ENCODE peak calls at places on chromosomes 16 and 17, in six cellular contexts. U, K, Z, N, D and W are unnamed samples.

GRCh38 chr16:83113317-83113716 is 486.5 kb downstream of the CDH13 start:
- DNase-seq in D (no peak), K (no peak), U (no peak), Z (no peak), N (peak), W (no peak)

GRCh38 chr16:87964049-87964448 is 12.8 kb downstream of the BANP start:
- DNase-seq in Z (no peak), D (peak), K (no peak), U (no peak), N (no peak), W (no peak)

GRCh38 chr17:35743911-35744328 is 9.1 kb downstream of the GAS2L2 start:
- DNase-seq in U (no peak), D (peak), Z (no peak), K (no peak), N (peak), W (no peak)

GRCh38 chr16:72467157-72467759 is 295.3 kb upstream of the PMFBP1 start:
- DNase-seq in N (peak), K (peak), D (peak), Z (no peak), U (no peak), W (peak)

GRCh38 chr16:14378684-14379467 is 251.2 kb downstream of the PARN start:
- DNase-seq in N (peak), K (no peak), Z (no peak), U (no peak), D (peak), W (no peak)

GRCh38 chr17:79650861-79651260 is 40.0 kb upstream of the RBFOX3 start:
- DNase-seq in K (no peak), D (no peak), U (no peak), Z (peak), N (no peak), W (no peak)

GRCh38 chr16:86156155-86156554 is 257.2 kb downstream of the IRF8 start:
- DNase-seq in N (no peak), K (no peak), Z (no peak), D (no peak), U (no peak), W (no peak)

GRCh38 chr17:57097832-57098421 is 12.9 kb downstream of the AKAP1 start:
- DNase-seq in U (peak), K (no peak), N (peak), Z (peak), D (peak), W (peak)

GRCh38 chr16:84618428-84619102 is 687 bp upstream of the COTL1 start:
- DNase-seq in N (peak), Z (peak), U (peak), K (no peak), D (peak), W (peak)

GRCh38 chr16:85860413-85861094 is 38.4 kb upstream of the IRF8 start:
- DNase-seq in N (no peak), Z (peak), D (no peak), U (no peak), K (no peak), W (no peak)

GRCh38 chr17:17613708-17614114 is 22.2 kb upstream of the PEMT start:
- DNase-seq in U (no peak), D (peak), K (peak), N (peak), Z (no peak), W (peak)

GRCh38 chr16:28503470-28504259 is 3.0 kb downstream of the IL27 start:
- DNase-seq in D (no peak), Z (no peak), U (no peak), K (no peak), N (no peak), W (no peak)

GRCh38 chr16:75127713-75128415 is 11.3 kb upstream of the LDHD start:
- DNase-seq in N (no peak), D (no peak), U (no peak), K (no peak), Z (no peak), W (no peak)

GRCh38 chr17:75645501-75645888 is 12.3 kb downstream of the SMIM5 start:
- DNase-seq in D (peak), U (no peak), Z (no peak), N (no peak), K (peak), W (no peak)

GRCh38 chr16:3664187-3664896 is 9.9 kb downstream of the DNASE1 start:
- DNase-seq in D (no peak), Z (no peak), K (no peak), N (no peak), U (no peak), W (no peak)
- TF ChIP-seq CTCF in D (no peak), Z (no peak), K (no peak), N (no peak), U (no peak), W (no peak)

GRCh38 chr17:9576521-9577401 is at the start of gene CFAP52:
- DNase-seq in D (peak), U (no peak), Z (peak), K (peak), N (peak), W (no peak)

GRCh38 chr17:9571201-9571600 is 4.4 kb downstream of the STX8 start:
- DNase-seq in K (no peak), D (no peak), Z (no peak), U (no peak), N (no peak), W (no peak)

GRCh38 chr17:9577402-9577709 is 914 bp downstream of the CFAP52 start:
- DNase-seq in N (no peak), D (no peak), Z (no peak), K (no peak), U (no peak), W (no peak)

GRCh38 chr17:9575381-9576072 is at the start of gene STX8:
- DNase-seq in D (peak), K (peak), Z (peak), N (peak), U (peak), W (peak)
- TF ChIP-seq CTCF in D (no peak), K (no peak), Z (no peak), N (no peak), U (peak), W (no peak)

GRCh38 chr17:4605826-4606225 is 21.5 kb downstream of the SMTNL2 start:
- DNase-seq in U (no peak), Z (no peak), D (no peak), N (no peak), K (peak), W (no peak)
- TF ChIP-seq CTCF in U (no peak), Z (no peak), D (no peak), N (no peak), K (no peak), W (no peak)

GRCh38 chr17:56000411-56000810 is 152.9 kb upstream of the ANKFN1 start:
- DNase-seq in N (no peak), U (no peak), K (no peak), Z (no peak), D (no peak), W (no peak)

GRCh38 chr17:55996826-55997225 is 156.4 kb upstream of the ANKFN1 start:
- DNase-seq in K (no peak), D (no peak), N (peak), U (no peak), Z (no peak), W (no peak)
- TF ChIP-seq CTCF in K (no peak), D (no peak), N (peak), U (peak), Z (no peak), W (no peak)

GRCh38 chr17:77915594-77916021 is 42.9 kb upstream of the TNRC6C start:
- DNase-seq in D (no peak), Z (peak), U (no peak), K (no peak), N (no peak), W (no peak)

GRCh38 chr17:77919276-77919675 is 39.2 kb upstream of the TNRC6C start:
- DNase-seq in N (no peak), Z (no peak), D (no peak), U (no peak), K (no peak), W (no peak)

GRCh38 chr17:77916284-77916683 is 42.2 kb upstream of the TNRC6C start:
- DNase-seq in U (no peak), N (no peak), D (no peak), K (no peak), Z (no peak), W (no peak)

GRCh38 chr17:77916771-77917481 is 41.6 kb upstream of the TNRC6C start:
- DNase-seq in D (no peak), N (no peak), U (no peak), Z (peak), K (peak), W (no peak)

GRCh38 chr17:77914440-77915254 is 43.9 kb upstream of the TNRC6C start:
- DNase-seq in N (no peak), Z (peak), K (no peak), D (peak), U (no peak), W (no peak)
- TF ChIP-seq CTCF in N (no peak), Z (no peak), K (peak), D (no peak), U (no peak), W (no peak)

GRCh38 chr16:9124908-9125584 is 33.6 kb downstream of the HAPSTR1 start:
- DNase-seq in U (no peak), D (no peak), Z (no peak), K (no peak), N (no peak), W (no peak)
- TF ChIP-seq CTCF in U (no peak), D (no peak), Z (no peak), K (peak), N (no peak), W (no peak)

GRCh38 chr17:81941484-81942166 is 4.5 kb upstream of the PYCR1 start:
- DNase-seq in D (no peak), Z (no peak), K (no peak), U (no peak), N (no peak), W (no peak)

GRCh38 chr17:81939881-81940385 is 2.8 kb upstream of the PYCR1 start:
- DNase-seq in Z (peak), K (no peak), N (no peak), D (peak), U (no peak), W (no peak)

GRCh38 chr17:81939218-81939617 is 2.1 kb upstream of the PYCR1 start:
- DNase-seq in N (no peak), Z (peak), U (no peak), D (no peak), K (no peak), W (no peak)

GRCh38 chr17:81942167-81942553 is 4.9 kb downstream of the MYADML2 start:
- DNase-seq in K (no peak), N (no peak), Z (no peak), D (no peak), U (no peak), W (no peak)

GRCh38 chr17:81940538-81941483 is 3.7 kb upstream of the PYCR1 start:
- DNase-seq in N (no peak), K (no peak), U (no peak), D (no peak), Z (no peak), W (no peak)
- TF ChIP-seq CTCF in N (no peak), K (no peak), U (no peak), D (no peak), Z (no peak), W (no peak)